ENCODE peak calls at places on chromosome 21, in seven cellular contexts. One of them, this sample, is unnamed.
A peak's percentile ranks its signal among the peaks of the same experiment; 100 is the strongest.

GRCh38 chr21:31873275-31873695 is 465 bp downstream of the HUNK start:
- DNase-seq in RWPE1: no peak
- DNase-seq in PC-9: no peak
- DNase-seq in cardiac muscle cell: no peak
- DNase-seq in fibroblast of lung: no peak
- DNase-seq in tibial nerve: no peak
- DNase-seq in small intestine: no peak
- DNase-seq in this sample: no peak

GRCh38 chr21:46322351-46323226 is 1.1 kb downstream of the C21orf58 start:
- DNase-seq in RWPE1: no peak
- DNase-seq in PC-9: no peak
- DNase-seq in cardiac muscle cell: peak; percentile 45
- DNase-seq in fibroblast of lung: peak; percentile 24
- DNase-seq in tibial nerve: no peak
- DNase-seq in small intestine: peak; percentile 28
- DNase-seq in this sample: no peak

GRCh38 chr21:33799378-33800090 is 116.1 kb downstream of the ATP5PO start:
- DNase-seq in RWPE1: no peak
- DNase-seq in PC-9: no peak
- DNase-seq in cardiac muscle cell: peak; percentile 51
- DNase-seq in fibroblast of lung: peak; percentile 47
- DNase-seq in tibial nerve: no peak
- DNase-seq in small intestine: peak; percentile 40
- DNase-seq in this sample: no peak

GRCh38 chr21:39756285-39756684 is 11.3 kb downstream of the IGSF5 start:
- DNase-seq in RWPE1: no peak
- DNase-seq in PC-9: no peak
- DNase-seq in cardiac muscle cell: no peak
- DNase-seq in fibroblast of lung: no peak
- DNase-seq in tibial nerve: no peak
- DNase-seq in small intestine: no peak
- DNase-seq in this sample: no peak

GRCh38 chr21:29144736-29145353 is 14.4 kb downstream of the MAP3K7CL start:
- DNase-seq in RWPE1: peak; percentile 14
- DNase-seq in PC-9: no peak
- DNase-seq in cardiac muscle cell: no peak
- DNase-seq in fibroblast of lung: no peak
- DNase-seq in tibial nerve: no peak
- DNase-seq in small intestine: no peak
- DNase-seq in this sample: no peak

GRCh38 chr21:19122371-19122770 is 718.8 kb upstream of the TMPRSS15 start:
- DNase-seq in RWPE1: no peak
- DNase-seq in PC-9: no peak
- DNase-seq in cardiac muscle cell: no peak
- DNase-seq in fibroblast of lung: no peak
- DNase-seq in tibial nerve: no peak
- DNase-seq in small intestine: no peak
- DNase-seq in this sample: no peak

GRCh38 chr21:39118061-39118460 is 65.2 kb downstream of the PSMG1 start:
- DNase-seq in RWPE1: no peak
- DNase-seq in PC-9: no peak
- DNase-seq in cardiac muscle cell: no peak
- DNase-seq in fibroblast of lung: no peak
- DNase-seq in tibial nerve: no peak
- DNase-seq in small intestine: no peak
- DNase-seq in this sample: no peak

GRCh38 chr21:29187939-29188338 is 57.5 kb downstream of the MAP3K7CL start:
- DNase-seq in RWPE1: peak; percentile 78
- DNase-seq in PC-9: peak; percentile 81
- DNase-seq in cardiac muscle cell: peak; percentile 93
- DNase-seq in fibroblast of lung: peak; percentile 92
- DNase-seq in tibial nerve: no peak
- DNase-seq in small intestine: peak; percentile 64
- DNase-seq in this sample: peak; percentile 57

GRCh38 chr21:38766987-38767722 is 38.6 kb upstream of the ETS2 start:
- DNase-seq in RWPE1: peak; percentile 5
- DNase-seq in PC-9: peak; percentile 63
- DNase-seq in cardiac muscle cell: no peak
- DNase-seq in fibroblast of lung: no peak
- DNase-seq in tibial nerve: no peak
- DNase-seq in small intestine: peak; percentile 93
- DNase-seq in this sample: peak; percentile 55

GRCh38 chr21:45003331-45004058 is 63.7 kb downstream of the SLX9 start:
- DNase-seq in RWPE1: no peak
- DNase-seq in PC-9: no peak
- DNase-seq in cardiac muscle cell: no peak
- DNase-seq in fibroblast of lung: no peak
- DNase-seq in tibial nerve: no peak
- DNase-seq in small intestine: no peak
- DNase-seq in this sample: no peak
- H3K27ac ChIP-seq in RWPE1: peak overlapping the region; percentile 45
- H3K27ac ChIP-seq in PC-9: no peak overlapping the region
- H3K27ac ChIP-seq in cardiac muscle cell: no peak overlapping the region
- H3K27ac ChIP-seq in fibroblast of lung: no peak overlapping the region
- H3K27ac ChIP-seq in tibial nerve: no peak overlapping the region
- H3K27ac ChIP-seq in small intestine: no peak overlapping the region
- H3K27ac ChIP-seq in this sample: no peak overlapping the region

DNA sequence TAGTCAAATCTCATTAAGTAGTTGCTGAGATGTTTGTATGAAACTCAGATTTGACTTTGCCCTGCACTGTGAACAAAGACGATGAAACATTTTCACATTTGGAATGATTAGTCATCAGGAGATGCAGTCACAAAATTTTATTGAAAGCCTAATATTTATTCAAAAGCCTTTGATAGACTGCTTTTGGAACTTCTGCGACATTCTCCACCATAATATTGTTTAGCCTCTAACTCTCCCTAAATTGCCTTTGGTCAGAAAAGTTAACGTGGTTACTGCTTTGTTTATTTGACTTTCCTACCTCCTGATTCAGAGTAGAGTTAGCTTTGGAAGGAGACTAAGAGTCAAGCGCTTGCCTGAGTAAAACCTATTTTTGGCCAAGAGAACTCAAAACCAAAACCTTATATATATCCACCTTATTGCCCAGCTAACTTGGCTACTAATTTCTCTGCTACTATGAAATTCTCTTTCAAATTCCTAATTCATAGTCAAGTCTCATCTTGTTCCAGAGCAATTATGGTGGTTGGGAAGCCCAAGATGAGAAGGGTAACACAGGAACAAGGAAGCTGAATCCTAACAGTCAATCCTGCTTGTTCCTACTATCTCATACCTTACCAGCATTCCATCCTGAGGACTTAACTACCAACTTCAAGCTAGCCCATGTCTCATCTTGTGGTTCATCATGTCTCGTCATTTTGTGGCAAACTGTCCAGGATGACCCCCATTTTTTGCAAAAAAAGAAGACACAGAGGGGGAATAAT is 429.6 kb downstream of the USP25 start:
- DNase-seq in RWPE1: no peak
- DNase-seq in PC-9: no peak
- DNase-seq in cardiac muscle cell: no peak
- DNase-seq in fibroblast of lung: peak; percentile 68
- DNase-seq in tibial nerve: no peak
- DNase-seq in small intestine: no peak
- DNase-seq in this sample: no peak
- H3K27ac ChIP-seq in RWPE1: no peak overlapping the region
- H3K27ac ChIP-seq in PC-9: no peak overlapping the region
- H3K27ac ChIP-seq in cardiac muscle cell: no peak overlapping the region
- H3K27ac ChIP-seq in fibroblast of lung: no peak overlapping the region
- H3K27ac ChIP-seq in tibial nerve: no peak overlapping the region
- H3K27ac ChIP-seq in small intestine: no peak overlapping the region
- H3K27ac ChIP-seq in this sample: no peak overlapping the region

GRCh38 chr21:37389456-37389855 is 22.9 kb downstream of the DYRK1A start:
- DNase-seq in RWPE1: no peak
- DNase-seq in PC-9: no peak
- DNase-seq in cardiac muscle cell: no peak
- DNase-seq in fibroblast of lung: no peak
- DNase-seq in tibial nerve: no peak
- DNase-seq in small intestine: no peak
- DNase-seq in this sample: no peak

GRCh38 chr21:37398697-37399096 is 32.1 kb downstream of the DYRK1A start:
- DNase-seq in RWPE1: no peak
- DNase-seq in PC-9: no peak
- DNase-seq in cardiac muscle cell: no peak
- DNase-seq in fibroblast of lung: no peak
- DNase-seq in tibial nerve: no peak
- DNase-seq in small intestine: no peak
- DNase-seq in this sample: no peak

GRCh38 chr21:37396855-37397254 is 30.3 kb downstream of the DYRK1A start:
- DNase-seq in RWPE1: no peak
- DNase-seq in PC-9: no peak
- DNase-seq in cardiac muscle cell: no peak
- DNase-seq in fibroblast of lung: no peak
- DNase-seq in tibial nerve: no peak
- DNase-seq in small intestine: no peak
- DNase-seq in this sample: no peak

GRCh38 chr21:37393786-37394185 is 27.2 kb downstream of the DYRK1A start:
- DNase-seq in RWPE1: no peak
- DNase-seq in PC-9: no peak
- DNase-seq in cardiac muscle cell: no peak
- DNase-seq in fibroblast of lung: no peak
- DNase-seq in tibial nerve: no peak
- DNase-seq in small intestine: no peak
- DNase-seq in this sample: no peak

DNA sequence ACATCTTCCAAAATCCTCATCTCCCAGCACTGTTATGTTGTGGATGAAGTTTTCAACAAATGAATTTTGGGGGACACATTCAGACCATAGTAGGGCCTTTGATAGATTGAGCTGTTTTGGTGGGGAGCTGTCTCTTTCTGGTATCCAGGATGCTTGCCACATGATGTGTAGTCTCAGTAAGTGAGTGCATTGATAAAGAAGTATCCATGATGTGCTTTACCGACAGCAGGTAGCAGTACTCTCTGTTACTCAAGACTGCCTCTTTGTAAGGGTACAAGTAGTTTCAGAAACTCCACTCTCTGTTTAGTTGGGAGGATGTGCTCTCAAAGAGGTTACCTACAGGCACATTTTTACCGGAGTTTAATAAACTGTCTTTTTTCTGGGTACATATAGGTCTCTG is 26.5 kb downstream of the DYRK1A start:
- DNase-seq in RWPE1: no peak
- DNase-seq in PC-9: no peak
- DNase-seq in cardiac muscle cell: no peak
- DNase-seq in fibroblast of lung: no peak
- DNase-seq in tibial nerve: no peak
- DNase-seq in small intestine: no peak
- DNase-seq in this sample: no peak
- H3K27ac ChIP-seq in RWPE1: no peak overlapping the region
- H3K27ac ChIP-seq in PC-9: no peak overlapping the region
- H3K27ac ChIP-seq in cardiac muscle cell: no peak overlapping the region
- H3K27ac ChIP-seq in fibroblast of lung: no peak overlapping the region
- H3K27ac ChIP-seq in tibial nerve: no peak overlapping the region
- H3K27ac ChIP-seq in small intestine: no peak overlapping the region
- H3K27ac ChIP-seq in this sample: no peak overlapping the region

GRCh38 chr21:35326677-35327076 is 277.6 kb upstream of the RUNX1 start:
- DNase-seq in RWPE1: no peak
- DNase-seq in PC-9: no peak
- DNase-seq in cardiac muscle cell: peak; percentile 35
- DNase-seq in fibroblast of lung: peak; percentile 67
- DNase-seq in tibial nerve: no peak
- DNase-seq in small intestine: peak; percentile 14
- DNase-seq in this sample: no peak
- H3K27ac ChIP-seq in RWPE1: no peak overlapping the region
- H3K27ac ChIP-seq in PC-9: no peak overlapping the region
- H3K27ac ChIP-seq in cardiac muscle cell: no peak overlapping the region
- H3K27ac ChIP-seq in fibroblast of lung: no peak overlapping the region
- H3K27ac ChIP-seq in tibial nerve: no peak overlapping the region
- H3K27ac ChIP-seq in small intestine: no peak overlapping the region
- H3K27ac ChIP-seq in this sample: no peak overlapping the region

GRCh38 chr21:42187976-42188653 is 30.8 kb upstream of the ABCG1 start:
- DNase-seq in RWPE1: no peak
- DNase-seq in PC-9: no peak
- DNase-seq in cardiac muscle cell: peak; percentile 62
- DNase-seq in fibroblast of lung: no peak
- DNase-seq in tibial nerve: no peak
- DNase-seq in small intestine: peak; percentile 69
- DNase-seq in this sample: no peak
- H3K27ac ChIP-seq in RWPE1: no peak overlapping the region
- H3K27ac ChIP-seq in PC-9: no peak overlapping the region
- H3K27ac ChIP-seq in cardiac muscle cell: no peak overlapping the region
- H3K27ac ChIP-seq in fibroblast of lung: no peak overlapping the region
- H3K27ac ChIP-seq in tibial nerve: peak overlapping the region; percentile 76
- H3K27ac ChIP-seq in small intestine: peak overlapping the region; percentile 82
- H3K27ac ChIP-seq in this sample: no peak overlapping the region

This sample was measured in epithelial cell of prostate.